ENCODE peak calls at places on chromosomes 4 and X, in four cellular contexts. One of them, this sample, is unnamed.

GRCh38 chrX:106415276-106415895 is 196.4 kb upstream of the RADX start:
- DNase-seq in HL-60: peak
- DNase-seq in upper lobe of left lung: no peak
- DNase-seq in HCT116: peak
- DNase-seq in this sample: no peak

GRCh38 chr4:3321295-3321889 is 28.6 kb downstream of the RGS12 start:
- DNase-seq in HL-60: no peak
- DNase-seq in upper lobe of left lung: peak
- DNase-seq in HCT116: no peak
- DNase-seq in this sample: no peak

GRCh38 chrX:148661035-148661434 is 160.6 kb downstream of the AFF2 start:
- DNase-seq in HL-60: no peak
- DNase-seq in upper lobe of left lung: no peak
- DNase-seq in HCT116: no peak
- DNase-seq in this sample: no peak

GRCh38 chrX:71923516-71923915 is 12.9 kb downstream of the NHSL2 start:
- DNase-seq in HL-60: no peak
- DNase-seq in upper lobe of left lung: no peak
- DNase-seq in HCT116: no peak
- DNase-seq in this sample: no peak

GRCh38 chr4:68606240-68606639 is 30.1 kb upstream of the UGT2B17 start:
- DNase-seq in HL-60: no peak
- DNase-seq in upper lobe of left lung: no peak
- DNase-seq in HCT116: no peak
- DNase-seq in this sample: no peak

GRCh38 chrX:12315526-12315925 is 177.3 kb downstream of the FRMPD4 start:
- DNase-seq in HL-60: no peak
- DNase-seq in upper lobe of left lung: no peak
- DNase-seq in HCT116: no peak
- DNase-seq in this sample: no peak

GRCh38 chr4:11632488-11632887 is 203.8 kb upstream of the HS3ST1 start:
- DNase-seq in HL-60: no peak
- DNase-seq in upper lobe of left lung: no peak
- DNase-seq in HCT116: peak
- DNase-seq in this sample: no peak

GRCh38 chr4:32775049-32775448 is 2054.9 kb downstream of the PCDH7 start:
- DNase-seq in HL-60: peak
- DNase-seq in upper lobe of left lung: no peak
- DNase-seq in HCT116: peak
- DNase-seq in this sample: no peak

GRCh38 chr4:89268572-89269180 is 38.9 kb downstream of the GPRIN3 start:
- DNase-seq in HL-60: peak
- DNase-seq in upper lobe of left lung: no peak
- DNase-seq in HCT116: no peak
- DNase-seq in this sample: no peak

GRCh38 chr4:6023766-6024165 is 5.5 kb upstream of the C4orf50 start:
- DNase-seq in HL-60: no peak
- DNase-seq in upper lobe of left lung: no peak
- DNase-seq in HCT116: no peak
- DNase-seq in this sample: no peak

GRCh38 chrX:101051549-101052302 is at the start of gene TRMT2B:
- DNase-seq in HL-60: peak
- DNase-seq in upper lobe of left lung: peak
- DNase-seq in HCT116: peak
- DNase-seq in this sample: peak

GRCh38 chr4:142334931-142335330 is 511.2 kb downstream of the INPP4B start:
- DNase-seq in HL-60: no peak
- DNase-seq in upper lobe of left lung: no peak
- DNase-seq in HCT116: no peak
- DNase-seq in this sample: no peak

GRCh38 chr4:71209161-71209560 is 129.7 kb upstream of the SLC4A4 start:
- DNase-seq in HL-60: no peak
- DNase-seq in upper lobe of left lung: no peak
- DNase-seq in HCT116: no peak
- DNase-seq in this sample: no peak

DNA sequence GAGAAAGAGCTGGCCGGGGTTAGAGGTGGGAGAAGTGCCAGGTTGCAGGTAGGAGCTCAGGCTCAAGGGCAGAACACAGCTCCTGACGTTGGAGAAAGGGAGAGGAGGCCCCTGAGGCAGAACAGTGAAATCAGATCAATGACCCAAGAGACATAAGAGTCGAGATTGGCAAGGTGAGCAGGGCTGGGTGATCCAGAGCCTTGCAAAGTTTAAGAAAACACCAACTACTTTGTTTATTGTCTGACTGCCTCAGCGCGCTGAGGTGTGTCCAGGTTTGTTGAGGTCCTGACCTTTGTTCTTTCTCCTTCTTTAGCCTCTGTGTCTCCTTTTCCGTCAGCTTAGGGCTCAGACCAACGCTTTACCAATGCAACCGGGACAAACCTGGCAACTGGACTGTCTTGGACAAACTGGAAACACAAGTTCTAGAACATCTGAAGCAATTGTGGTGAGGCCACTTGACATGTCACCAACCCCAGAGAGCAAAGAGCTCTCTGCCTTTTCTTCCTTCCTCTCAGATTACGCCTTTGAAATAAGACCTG is 28.3 kb downstream of the CHRNA9 start:
- DNase-seq in HL-60: no peak
- DNase-seq in upper lobe of left lung: no peak
- DNase-seq in HCT116: no peak
- DNase-seq in this sample: peak
- TF ChIP-seq POLR2AphosphoS5 in HL-60: no peak
- TF ChIP-seq POLR2AphosphoS5 in upper lobe of left lung: no peak
- TF ChIP-seq POLR2AphosphoS5 in HCT116: no peak
- TF ChIP-seq POLR2AphosphoS5 in this sample: peak

GRCh38 chr4:173879286-173879908 is 349.4 kb upstream of the HAND2 start:
- DNase-seq in HL-60: no peak
- DNase-seq in upper lobe of left lung: no peak
- DNase-seq in HCT116: no peak
- DNase-seq in this sample: no peak
- TF ChIP-seq POLR2AphosphoS5 in HL-60: no peak
- TF ChIP-seq POLR2AphosphoS5 in upper lobe of left lung: no peak
- TF ChIP-seq POLR2AphosphoS5 in HCT116: no peak
- TF ChIP-seq POLR2AphosphoS5 in this sample: no peak

GRCh38 chrX:1385251-1385794 is 6.6 kb downstream of the SLC25A6 start:
- DNase-seq in HL-60: no peak
- DNase-seq in upper lobe of left lung: no peak
- DNase-seq in HCT116: no peak
- DNase-seq in this sample: no peak
- TF ChIP-seq POLR2AphosphoS5 in HL-60: no peak
- TF ChIP-seq POLR2AphosphoS5 in upper lobe of left lung: no peak
- TF ChIP-seq POLR2AphosphoS5 in HCT116: no peak
- TF ChIP-seq POLR2AphosphoS5 in this sample: no peak

DNA sequence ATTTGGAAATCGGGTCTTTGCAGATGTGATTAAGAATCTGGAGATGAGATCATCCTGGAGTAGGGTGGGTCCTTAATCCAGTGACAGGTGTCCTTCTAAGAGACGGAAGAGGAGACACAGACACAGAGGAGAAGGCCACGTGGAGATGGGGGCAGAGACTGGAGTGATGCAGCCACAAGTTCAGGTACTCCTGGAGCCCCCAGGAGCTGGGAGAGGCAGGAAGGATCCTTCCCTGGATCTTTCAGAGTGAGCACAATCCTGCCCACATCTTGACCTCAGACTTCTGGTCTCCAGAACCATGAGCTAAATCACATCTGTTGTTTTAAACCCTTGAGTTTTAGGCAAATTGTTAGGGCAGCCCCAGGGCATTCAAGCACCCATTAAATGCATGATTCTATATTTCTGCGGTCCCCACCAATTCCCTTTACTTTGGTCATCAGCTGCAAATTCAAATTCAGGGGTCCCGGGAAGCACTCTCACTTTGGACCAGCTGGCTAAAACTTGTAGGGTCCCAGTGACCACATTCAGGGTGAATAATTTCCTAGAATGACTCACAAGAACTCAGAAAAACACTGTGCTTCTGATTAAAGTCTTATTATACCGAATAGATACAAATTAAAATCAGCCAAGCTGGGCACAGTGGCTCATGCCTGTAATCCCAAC is 12.8 kb upstream of the AKAP17A start:
- DNase-seq in HL-60: no peak
- DNase-seq in upper lobe of left lung: no peak
- DNase-seq in HCT116: no peak
- DNase-seq in this sample: no peak
- TF ChIP-seq POLR2AphosphoS5 in HL-60: no peak
- TF ChIP-seq POLR2AphosphoS5 in upper lobe of left lung: no peak
- TF ChIP-seq POLR2AphosphoS5 in HCT116: no peak
- TF ChIP-seq POLR2AphosphoS5 in this sample: no peak

GRCh38 chr4:48380583-48381167 is 39.3 kb downstream of the SLAIN2 start:
- DNase-seq in HL-60: no peak
- DNase-seq in upper lobe of left lung: no peak
- DNase-seq in HCT116: no peak
- DNase-seq in this sample: no peak
- TF ChIP-seq POLR2AphosphoS5 in HL-60: no peak
- TF ChIP-seq POLR2AphosphoS5 in upper lobe of left lung: no peak
- TF ChIP-seq POLR2AphosphoS5 in HCT116: no peak
- TF ChIP-seq POLR2AphosphoS5 in this sample: no peak

GRCh38 chr4:10077492-10078335 is 38.9 kb downstream of the WDR1 start:
- DNase-seq in HL-60: no peak
- DNase-seq in upper lobe of left lung: no peak
- DNase-seq in HCT116: no peak
- DNase-seq in this sample: no peak
- TF ChIP-seq POLR2AphosphoS5 in HL-60: no peak
- TF ChIP-seq POLR2AphosphoS5 in upper lobe of left lung: peak
- TF ChIP-seq POLR2AphosphoS5 in HCT116: no peak
- TF ChIP-seq POLR2AphosphoS5 in this sample: no peak

GRCh38 chrX:134548257-134548732 is 88.3 kb downstream of the HPRT1 start:
- DNase-seq in HL-60: peak
- DNase-seq in upper lobe of left lung: no peak
- DNase-seq in HCT116: no peak
- DNase-seq in this sample: no peak
- TF ChIP-seq POLR2AphosphoS5 in HL-60: no peak
- TF ChIP-seq POLR2AphosphoS5 in upper lobe of left lung: no peak
- TF ChIP-seq POLR2AphosphoS5 in HCT116: no peak
- TF ChIP-seq POLR2AphosphoS5 in this sample: no peak